ENCODE peak calls at places on chromosomes 13 and 19, in eight cellular contexts. I, E, Q, J, M, P, T and S are unnamed samples.
A peak's percentile ranks its signal among the peaks of the same experiment; 100 is the strongest.

GRCh38 chr13:26872444-26873173 is 112.0 kb upstream of the GPR12 start:
- DNase-seq in I (peak; percentile 82), E (no peak), Q (peak; percentile 60), J (no peak), M (peak; percentile 10), P (peak; percentile 68), T (peak; percentile 79), S (no peak)

GRCh38 chr13:40394304-40394983 is 272.0 kb downstream of the FOXO1 start:
- DNase-seq in I (no peak), E (no peak), Q (no peak), J (no peak), M (no peak), P (no peak), T (no peak), S (no peak)

GRCh38 chr13:70388935-70389334 is 280.7 kb upstream of the KLHL1 start:
- DNase-seq in I (no peak), E (no peak), Q (no peak), J (no peak), M (no peak), P (no peak), T (no peak), S (no peak)

GRCh38 chr13:48567521-48568331 is 34.8 kb upstream of the RCBTB2 start:
- DNase-seq in I (no peak), E (no peak), Q (no peak), J (no peak), M (no peak), P (no peak), T (peak; percentile 62), S (no peak)

GRCh38 chr19:41758846-41759245 is 3.5 kb downstream of the CEACAM6 start:
- DNase-seq in I (no peak), E (no peak), Q (no peak), J (no peak), M (no peak), P (no peak), T (no peak), S (no peak)

GRCh38 chr13:82702513-82702912 is 1179.8 kb downstream of the SLITRK1 start:
- DNase-seq in I (no peak), E (no peak), Q (no peak), J (no peak), M (no peak), P (no peak), T (no peak), S (no peak)

GRCh38 chr13:54536112-54536511 is 1507.5 kb downstream of the OLFM4 start:
- DNase-seq in I (no peak), E (no peak), Q (no peak), J (no peak), M (no peak), P (no peak), T (no peak), S (no peak)

GRCh38 chr13:40672310-40673060 is 6.0 kb upstream of the FOXO1 start:
- DNase-seq in I (no peak), E (no peak), Q (no peak), J (no peak), M (no peak), P (no peak), T (no peak), S (peak; percentile 15)

GRCh38 chr19:36564391-36564790 is 8.7 kb downstream of the ZNF529 start:
- DNase-seq in I (no peak), E (no peak), Q (no peak), J (no peak), M (no peak), P (no peak), T (no peak), S (no peak)

GRCh38 chr19:18894254-18895037 is 1.5 kb downstream of the CERS1 start:
- DNase-seq in I (no peak), E (no peak), Q (no peak), J (no peak), M (no peak), P (no peak), T (peak; percentile 85), S (no peak)

GRCh38 chr13:45195421-45195820 is 5.4 kb downstream of the KCTD4 start:
- DNase-seq in I (no peak), E (no peak), Q (no peak), J (no peak), M (no peak), P (no peak), T (no peak), S (no peak)

GRCh38 chr13:74550039-74550438 is 415.8 kb upstream of the KLF12 start:
- DNase-seq in I (no peak), E (peak; percentile 9), Q (no peak), J (no peak), M (no peak), P (no peak), T (no peak), S (no peak)

GRCh38 chr13:30429721-30430694 is 7.7 kb downstream of the UBE2L5 start:
- DNase-seq in I (no peak), E (no peak), Q (no peak), J (no peak), M (no peak), P (peak; percentile 72), T (no peak), S (peak; percentile 65)

GRCh38 chr19:11767633-11768133 is 883 bp downstream of the ZNF441 start:
- DNase-seq in I (peak; percentile 45), E (no peak), Q (peak; percentile 23), J (no peak), M (peak; percentile 9), P (peak; percentile 54), T (peak; percentile 68), S (no peak)

GRCh38 chr13:113628291-113629270 is 29.4 kb downstream of the ATP4B start:
- DNase-seq in I (no peak), E (no peak), Q (peak; percentile 4), J (no peak), M (no peak), P (no peak), T (peak; percentile 29), S (no peak)

GRCh38 chr13:34432234-34432633 is 509.8 kb upstream of the NBEA start:
- DNase-seq in I (no peak), E (no peak), Q (no peak), J (no peak), M (no peak), P (no peak), T (no peak), S (no peak)

GRCh38 chr13:87244256-87244870 is 426.8 kb upstream of the SLITRK5 start:
- DNase-seq in I (no peak), E (no peak), Q (no peak), J (no peak), M (no peak), P (no peak), T (no peak), S (no peak)

GRCh38 chr13:99628442-99628841 is 127.2 kb downstream of the TM9SF2 start:
- DNase-seq in I (no peak), E (no peak), Q (no peak), J (no peak), M (no peak), P (no peak), T (no peak), S (no peak)

GRCh38 chr19:15358918-15359317 is 20.7 kb downstream of the AKAP8 start:
- DNase-seq in I (no peak), E (no peak), Q (no peak), J (no peak), M (no peak), P (no peak), T (no peak), S (no peak)

GRCh38 chr19:1284293-1284978 is 1.2 kb upstream of the EFNA2 start:
- DNase-seq in I (no peak), E (no peak), Q (no peak), J (no peak), M (no peak), P (no peak), T (no peak), S (no peak)

GRCh38 chr13:111398715-111399299 is 78.4 kb downstream of the TEX29 start:
- DNase-seq in I (no peak), E (no peak), Q (no peak), J (no peak), M (no peak), P (no peak), T (no peak), S (no peak)

GRCh38 chr13:27917121-27917947 is 2.5 kb upstream of the PDX1 start:
- DNase-seq in I (no peak), E (no peak), Q (no peak), J (no peak), M (no peak), P (peak; percentile 10), T (no peak), S (no peak)

GRCh38 chr13:105991622-105992254 is 543.7 kb downstream of the EFNB2 start:
- DNase-seq in I (no peak), E (peak; percentile 64), Q (no peak), J (no peak), M (no peak), P (no peak), T (peak; percentile 28), S (no peak)

GRCh38 chr19:45746866-45747265 is 13.6 kb downstream of the MEIOSIN start:
- DNase-seq in I (no peak), E (no peak), Q (no peak), J (no peak), M (no peak), P (no peak), T (no peak), S (no peak)